ENCODE peak calls at places on chromosomes 6 and 20, in five cellular contexts. C is fibroblast of lung, U is colonic mucosa, P is GM23248, R is NT2/D1. L is an unnamed sample.

GRCh38 chr20:22560817-22561216 is 23.6 kb downstream of the FOXA2 start:
- DNase-seq in P (no peak), C (no peak), R (no peak), U (no peak), L (no peak)

GRCh38 chr20:47319517-47320252 is 36.8 kb downstream of the ZMYND8 start:
- DNase-seq in U (peak; percentile 78), C (peak; percentile 87), P (peak; percentile 73), R (peak; percentile 96), L (peak; percentile 76)

GRCh38 chr6:36858407-36858981 is 16.1 kb downstream of the PPIL1 start:
- DNase-seq in R (peak; percentile 78), C (peak; percentile 79), P (peak; percentile 53), U (no peak), L (no peak)

GRCh38 chr6:10266061-10266460 is 148.8 kb downstream of the TFAP2A start:
- DNase-seq in C (peak; percentile 36), R (no peak), P (no peak), U (no peak), L (no peak)

GRCh38 chr20:6693178-6693807 is 74.2 kb upstream of the BMP2 start:
- DNase-seq in U (peak; percentile 60), P (no peak), C (no peak), R (no peak), L (no peak)

GRCh38 chr20:23303325-23304102 is 47.1 kb upstream of the NXT1 start:
- DNase-seq in R (no peak), U (no peak), C (no peak), P (no peak), L (no peak)

GRCh38 chr20:41173161-41173721 is 35.9 kb downstream of the PLCG1 start:
- DNase-seq in C (peak; percentile 52), P (peak; percentile 79), R (peak; percentile 57), U (peak; percentile 86), L (peak; percentile 93)

GRCh38 chr6:166259296-166259977 is 48.8 kb downstream of the PRR18 start:
- DNase-seq in P (no peak), U (no peak), C (no peak), R (no peak), L (no peak)

GRCh38 chr6:7749493-7749892 is 23.6 kb downstream of the BMP6 start:
- DNase-seq in C (no peak), R (no peak), U (no peak), P (peak; percentile 63), L (no peak)

GRCh38 chr6:130105996-130106704 is 87.8 kb downstream of the L3MBTL3 start:
- DNase-seq in U (no peak), C (no peak), P (no peak), R (no peak), L (no peak)

GRCh38 chr6:128095362-128095761 is 194.5 kb upstream of the THEMIS start:
- DNase-seq in R (no peak), C (no peak), U (no peak), P (no peak), L (no peak)

GRCh38 chr6:81753709-81754678 is 1.5 kb upstream of the TENT5A start:
- DNase-seq in C (peak; percentile 52), U (peak; percentile 93), R (no peak), P (peak; percentile 84), L (peak; percentile 95)

GRCh38 chr20:34215711-34216381 is 25.4 kb upstream of the ASIP start:
- DNase-seq in C (peak; percentile 76), R (peak; percentile 72), U (peak; percentile 67), P (peak; percentile 96), L (peak; percentile 92)
- H3K4me3 ChIP-seq in C (peak overlapping the region; percentile 67), R (peak overlapping the region; percentile 45), U (peak overlapping the region; percentile 49), P (peak overlapping the region; percentile 78), L (peak overlapping the region; percentile 70)

GRCh38 chr6:170148709-170149470 is 142.0 kb downstream of the DLL1 start:
- DNase-seq in U (no peak), C (no peak), P (no peak), R (no peak), L (peak; percentile 53)

GRCh38 chr6:170147832-170148708 is 142.8 kb downstream of the DLL1 start:
- DNase-seq in U (no peak), R (no peak), P (no peak), C (no peak), L (peak; percentile 75)

GRCh38 chr6:170146640-170147039 is 144.2 kb downstream of the DLL1 start:
- DNase-seq in C (no peak), U (no peak), P (no peak), R (no peak), L (peak; percentile 52)

GRCh38 chr6:170144952-170145587 is 145.8 kb downstream of the DLL1 start:
- DNase-seq in C (no peak), U (no peak), R (no peak), P (peak; percentile 18), L (no peak)

DNA sequence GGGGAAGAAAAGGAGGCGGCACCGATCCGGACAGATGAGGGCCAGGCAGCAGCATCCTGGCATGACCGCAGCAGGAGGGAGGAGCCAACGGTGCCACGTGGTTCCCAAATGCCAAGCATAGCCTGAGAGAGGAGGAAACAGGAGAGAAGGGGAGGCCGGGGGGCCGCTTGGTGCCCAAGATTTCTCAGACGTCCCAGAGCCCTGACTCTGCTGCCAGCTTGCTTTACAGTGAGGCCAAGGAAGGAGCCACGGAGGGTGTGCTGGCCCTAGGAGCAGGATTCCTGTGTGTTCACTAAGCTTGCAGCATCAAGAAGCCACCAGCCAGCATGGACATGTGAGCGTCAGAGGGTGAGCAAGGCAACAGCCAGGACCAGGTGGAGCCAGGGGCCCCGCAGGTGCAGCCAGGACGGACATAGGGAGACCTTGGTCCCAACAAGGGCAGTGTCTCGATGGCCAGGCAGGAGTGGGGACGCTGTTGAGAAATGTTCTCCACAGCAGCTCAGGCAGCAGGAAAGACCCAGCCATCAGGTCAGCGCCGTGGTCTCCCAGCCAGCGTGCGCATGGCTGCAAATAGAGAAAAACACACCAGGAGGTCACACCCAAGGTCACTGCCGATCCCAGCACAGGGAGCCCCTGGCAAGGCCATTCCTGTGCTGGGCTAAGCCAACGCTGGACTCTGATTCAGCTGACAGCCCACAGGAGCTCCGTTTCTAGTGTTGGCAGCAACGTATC is 143.7 kb downstream of the DLL1 start:
- DNase-seq in P (peak; percentile 52), U (no peak), C (no peak), R (no peak), L (peak; percentile 74)
- H3K9ac ChIP-seq in P (no peak overlapping the region), U (no peak overlapping the region), C (no peak overlapping the region), R (no peak overlapping the region), L (no peak overlapping the region)

GRCh38 chr6:156795825-156796224 is 18.6 kb downstream of the ARID1B start:
- DNase-seq in R (no peak), C (no peak), U (no peak), P (peak; percentile 63), L (peak; percentile 80)

GRCh38 chr6:156796627-156797026 is 19.4 kb downstream of the ARID1B start:
- DNase-seq in C (no peak), P (no peak), U (no peak), R (no peak), L (no peak)

GRCh38 chr6:156794963-156795362 is 17.8 kb downstream of the ARID1B start:
- DNase-seq in R (no peak), U (no peak), P (no peak), C (no peak), L (no peak)

GRCh38 chr6:156801712-156802111 is 24.5 kb downstream of the ARID1B start:
- DNase-seq in R (no peak), C (no peak), U (no peak), P (no peak), L (no peak)

DNA sequence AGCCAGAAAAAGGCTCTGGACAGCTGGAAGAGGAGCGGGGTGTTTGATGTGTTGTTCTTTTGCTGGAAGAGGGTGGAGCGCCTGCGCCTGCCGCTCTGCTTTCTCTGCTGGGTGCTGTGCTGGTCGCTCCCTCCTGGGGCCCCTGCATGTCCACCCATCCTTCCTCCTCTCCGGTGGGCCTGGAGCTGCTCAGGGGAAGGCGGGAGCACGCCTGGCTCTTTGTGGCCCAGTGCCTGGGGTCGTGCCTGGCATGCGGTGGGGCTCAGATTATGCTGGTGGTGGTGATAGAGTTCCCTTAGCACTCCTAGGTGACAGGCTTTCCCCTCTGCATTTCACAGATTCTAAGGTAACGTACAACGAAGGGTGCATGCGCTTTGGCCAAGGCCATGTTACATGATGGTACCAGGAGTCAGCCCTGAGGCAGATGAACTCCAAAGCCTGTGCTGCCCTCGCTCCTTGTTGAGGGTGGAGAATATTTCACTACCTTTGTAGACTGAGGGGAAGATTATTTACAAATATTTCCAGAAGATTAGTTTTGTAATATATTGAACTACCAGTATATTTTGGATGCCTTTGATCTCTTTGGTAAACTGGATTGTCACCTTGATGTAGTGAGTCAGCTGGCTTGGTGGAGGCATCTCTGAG is 21.0 kb downstream of the ARID1B start:
- DNase-seq in P (no peak), R (no peak), C (no peak), U (no peak), L (peak; percentile 63)
- H3K4me1 ChIP-seq in P (peaks cover 10% of the 10 kb centered on the region), R (no peaks in the 10 kb centered on the region), C (no peaks in the 10 kb centered on the region), U (no peaks in the 10 kb centered on the region), L (peaks cover 10% of the 10 kb centered on the region)

GRCh38 chr20:37986063-37986858 is 47.0 kb downstream of the TTI1 start:
- DNase-seq in C (no peak), P (no peak), R (no peak), U (no peak), L (no peak)

GRCh38 chr20:37980876-37981275 is 52.4 kb downstream of the TTI1 start:
- DNase-seq in C (no peak), P (no peak), R (no peak), U (peak; percentile 12), L (no peak)

GRCh38 chr20:37983286-37983685 is 50.0 kb downstream of the TTI1 start:
- DNase-seq in U (no peak), P (no peak), R (no peak), C (no peak), L (no peak)

GRCh38 chr20:37986873-37987601 is 46.2 kb downstream of the TTI1 start:
- DNase-seq in P (peak; percentile 44), U (no peak), C (peak; percentile 46), R (no peak), L (peak; percentile 77)

GRCh38 chr20:37984018-37984785 is 49.1 kb downstream of the TTI1 start:
- DNase-seq in U (no peak), P (no peak), C (no peak), R (no peak), L (no peak)
- H3K4me3 ChIP-seq in U (no peak overlapping the region), P (no peak overlapping the region), C (no peak overlapping the region), R (no peak overlapping the region), L (no peak overlapping the region)

GRCh38 chr20:30505566-30505965 is 751.9 kb upstream of the DEFB115 start:
- DNase-seq in U (no peak), C (no peak), P (no peak), R (no peak), L (no peak)

GRCh38 chr20:30500829-30501440 is 756.5 kb upstream of the DEFB115 start:
- DNase-seq in C (no peak), R (no peak), P (no peak), U (no peak), L (no peak)

GRCh38 chr20:30506100-30506499 is 751.4 kb upstream of the DEFB115 start:
- DNase-seq in U (no peak), P (no peak), R (peak; percentile 55), C (no peak), L (no peak)

GRCh38 chr20:30503992-30504570 is 753.4 kb upstream of the DEFB115 start:
- DNase-seq in P (no peak), C (no peak), R (no peak), U (no peak), L (no peak)

DNA sequence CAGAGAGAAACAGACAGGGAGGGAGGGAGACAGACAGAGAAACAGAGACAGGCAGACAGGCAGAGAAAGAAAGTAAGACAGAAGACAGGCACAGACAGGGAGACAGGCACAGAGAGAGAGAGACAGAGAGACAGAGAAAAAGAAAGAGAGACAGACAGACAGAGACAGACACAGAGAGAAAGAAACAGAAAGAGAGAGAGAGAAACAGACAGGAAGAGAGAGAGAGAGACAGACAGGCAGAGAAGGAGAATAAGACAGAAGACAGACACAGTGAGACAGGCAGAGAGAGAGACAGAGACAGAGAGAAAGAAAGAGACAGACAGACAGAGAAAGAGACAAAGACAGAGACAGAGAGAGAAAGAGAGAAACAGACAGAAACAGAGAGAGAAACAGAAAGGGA is 754.8 kb upstream of the DEFB115 start:
- DNase-seq in C (no peak), R (no peak), P (no peak), U (no peak), L (no peak)
- H3K9ac ChIP-seq in C (no peak overlapping the region), R (no peak overlapping the region), P (no peak overlapping the region), U (no peak overlapping the region), L (no peak overlapping the region)